ENCODE peak calls at places on chromosomes 3 and 15, in five cellular contexts. V is trophoblast cell; R is effector CD4-positive, alpha-beta T cell; I is T follicular helper cell; B is HTR-8/SVneo. E is an unnamed sample.

GRCh38 chr15:83372434-83372873 is 74.7 kb upstream of the SH3GL3 start:
- DNase-seq in V (peak), R (no peak), I (no peak), B (peak), E (no peak)

GRCh38 chr15:43250785-43251184 is 15.9 kb downstream of the TGM5 start:
- DNase-seq in V (no peak), R (no peak), I (no peak), B (no peak), E (no peak)

GRCh38 chr3:39279745-39280517 is at the start of gene CX3CR1:
- DNase-seq in V (no peak), R (no peak), I (no peak), B (no peak), E (no peak)

GRCh38 chr3:28243424-28244106 is 2.1 kb downstream of the CMC1 start:
- DNase-seq in V (peak), R (no peak), I (no peak), B (no peak), E (peak)

GRCh38 chr15:28191832-28192231 is 92.7 kb upstream of the OCA2 start:
- DNase-seq in V (peak), R (no peak), I (no peak), B (no peak), E (no peak)

GRCh38 chr3:194686414-194686815 is 732 bp downstream of the FAM43A start:
- DNase-seq in V (no peak), R (no peak), I (no peak), B (no peak), E (no peak)

GRCh38 chr3:180680097-180680430 is 775 bp upstream of the CCDC39 start:
- DNase-seq in V (no peak), R (no peak), I (no peak), B (peak), E (peak)

GRCh38 chr3:11071096-11071755 is 78.7 kb downstream of the SLC6A1 start:
- DNase-seq in V (no peak), R (no peak), I (no peak), B (no peak), E (no peak)

GRCh38 chr3:157136647-157137387 is 23.1 kb downstream of the CCNL1 start:
- DNase-seq in V (no peak), R (no peak), I (no peak), B (no peak), E (no peak)

GRCh38 chr15:35753486-35753885 is 207.5 kb upstream of the DPH6 start:
- DNase-seq in V (no peak), R (no peak), I (no peak), B (no peak), E (no peak)

GRCh38 chr3:58568572-58569286 is 8.5 kb downstream of the FAM107A start:
- DNase-seq in V (peak), R (peak), I (peak), B (peak), E (peak)

GRCh38 chr3:171056528-171056927 is 30.0 kb upstream of the SLC2A2 start:
- DNase-seq in V (no peak), R (no peak), I (no peak), B (no peak), E (no peak)

GRCh38 chr15:31265090-31265870 is 61.4 kb upstream of the KLF13 start:
- DNase-seq in V (no peak), R (no peak), I (no peak), B (no peak), E (no peak)

GRCh38 chr15:46312133-46312740 is 677.4 kb downstream of the SQOR start:
- DNase-seq in V (peak), R (peak), I (peak), B (peak), E (no peak)

GRCh38 chr15:25070357-25070963 is 115.7 kb downstream of the SNRPN start:
- DNase-seq in V (no peak), R (no peak), I (no peak), B (no peak), E (no peak)

GRCh38 chr3:150232992-150233451 is 175.1 kb upstream of the TSC22D2 start:
- DNase-seq in V (no peak), R (no peak), I (no peak), B (no peak), E (no peak)

GRCh38 chr3:13557417-13557816 is 8.5 kb downstream of the FBLN2 start:
- DNase-seq in V (no peak), R (no peak), I (no peak), B (no peak), E (no peak)

GRCh38 chr15:63041982-63042878 is at the start of gene TPM1:
- DNase-seq in V (peak), R (no peak), I (no peak), B (peak), E (no peak)

GRCh38 chr3:43289401-43289800 is 3.1 kb downstream of the SNRK start:
- DNase-seq in V (no peak), R (no peak), I (no peak), B (no peak), E (no peak)

GRCh38 chr3:182957676-182958075 is 22.7 kb downstream of the DCUN1D1 start:
- DNase-seq in V (no peak), R (no peak), I (no peak), B (no peak), E (no peak)

GRCh38 chr3:136954980-136955780 is 2.6 kb upstream of the IL20RB start:
- DNase-seq in V (no peak), R (no peak), I (no peak), B (no peak), E (no peak)

GRCh38 chr3:101642441-101642840 is 34.5 kb downstream of the ZBTB11 start:
- DNase-seq in V (no peak), R (no peak), I (no peak), B (no peak), E (no peak)

GRCh38 chr3:112514527-112515128 is 15.4 kb upstream of the BTLA start:
- DNase-seq in V (no peak), R (no peak), I (no peak), B (no peak), E (no peak)

GRCh38 chr3:55692958-55693558 is 206.0 kb upstream of the WNT5A start:
- DNase-seq in V (no peak), R (no peak), I (no peak), B (no peak), E (no peak)

GRCh38 chr3:176906046-176906905 is 291.0 kb downstream of the TBL1XR1 start:
- DNase-seq in V (peak), R (no peak), I (no peak), B (peak), E (no peak)

GRCh38 chr15:80856809-80857377 is 77.7 kb downstream of the CEMIP start:
- DNase-seq in V (no peak), R (no peak), I (no peak), B (no peak), E (no peak)

GRCh38 chr3:33482126-33482525 is 41.9 kb upstream of the UBP1 start:
- DNase-seq in V (no peak), R (no peak), I (no peak), B (peak), E (no peak)

GRCh38 chr3:2967851-2968250 is 142.3 kb downstream of the IL5RA start:
- DNase-seq in V (peak), R (no peak), I (no peak), B (no peak), E (no peak)

GRCh38 chr15:66944121-66944520 is 121.3 kb upstream of the SMAD3 start:
- DNase-seq in V (no peak), R (no peak), I (no peak), B (no peak), E (no peak)

GRCh38 chr3:97820780-97821179 is 1.0 kb upstream of the CRYBG3 start:
- DNase-seq in V (no peak), R (no peak), I (no peak), B (no peak), E (no peak)

E was measured in T-cell.